ENCODE peak calls at places on chromosomes 13 and 19, in nine cellular contexts. I, U, L, N, E, Z, T, H and Q are unnamed samples.

GRCh38 chr13:74090397-74090796 is 43.8 kb downstream of the KLF12 start:
- DNase-seq in I (peak; percentile 24), U (no peak), L (no peak), N (no peak), E (no peak), Z (no peak), T (no peak), H (no peak), Q (no peak)

GRCh38 chr13:112444001-112444311 is 67.8 kb downstream of the SPACA7 start:
- DNase-seq in I (peak; percentile 20), U (no peak), L (no peak), N (peak; percentile 86), E (no peak), Z (no peak), T (no peak), H (peak; percentile 51), Q (peak; percentile 84)

GRCh38 chr13:52450012-52450792 is at the start of gene VPS36:
- DNase-seq in I (peak; percentile 88), U (peak; percentile 87), L (peak; percentile 97), N (peak; percentile 99), E (peak; percentile 97), Z (peak; percentile 46), T (peak; percentile 96), H (peak; percentile 97), Q (peak; percentile 93)

GRCh38 chr13:99293178-99293577 is 14.0 kb downstream of the GPR183 start:
- DNase-seq in I (no peak), U (no peak), L (no peak), N (no peak), E (no peak), Z (no peak), T (no peak), H (no peak), Q (no peak)

GRCh38 chr19:55273978-55274707 is 5.8 kb downstream of the HSPBP1 start:
- DNase-seq in I (no peak), U (no peak), L (no peak), N (no peak), E (no peak), Z (no peak), T (no peak), H (no peak), Q (peak; percentile 88)

GRCh38 chr19:10122066-10122465 is 2.4 kb upstream of the EIF3G start:
- DNase-seq in I (no peak), U (no peak), L (no peak), N (no peak), E (no peak), Z (peak; percentile 21), T (no peak), H (no peak), Q (no peak)

GRCh38 chr13:110711778-110712070 is 1.8 kb upstream of the ING1 start:
- DNase-seq in I (no peak), U (no peak), L (no peak), N (no peak), E (no peak), Z (no peak), T (no peak), H (no peak), Q (no peak)

GRCh38 chr13:31538067-31539042 is 201.0 kb upstream of the RXFP2 start:
- DNase-seq in I (no peak), U (no peak), L (no peak), N (peak; percentile 59), E (no peak), Z (no peak), T (no peak), H (no peak), Q (peak; percentile 5)

GRCh38 chr13:113169277-113170272 is 11.1 kb downstream of the PROZ start:
- DNase-seq in I (no peak), U (no peak), L (no peak), N (no peak), E (no peak), Z (no peak), T (no peak), H (no peak), Q (no peak)

GRCh38 chr13:42574435-42575311 is 721 bp downstream of the TNFSF11 start:
- DNase-seq in I (peak; percentile 62), U (no peak), L (no peak), N (no peak), E (peak; percentile 23), Z (no peak), T (peak; percentile 60), H (peak; percentile 58), Q (peak; percentile 2)

GRCh38 chr13:94548382-94549240 is 47.3 kb downstream of the TGDS start:
- DNase-seq in I (peak; percentile 39), U (peak; percentile 30), L (peak; percentile 68), N (no peak), E (no peak), Z (no peak), T (peak; percentile 27), H (no peak), Q (peak; percentile 65)

GRCh38 chr13:79307866-79308298 is 98.2 kb downstream of the RBM26 start:
- DNase-seq in I (no peak), U (no peak), L (no peak), N (no peak), E (no peak), Z (no peak), T (no peak), H (peak; percentile 41), Q (no peak)

GRCh38 chr13:32135655-32136054 is 104.1 kb downstream of the FRY start:
- DNase-seq in I (no peak), U (no peak), L (no peak), N (no peak), E (no peak), Z (peak; percentile 67), T (no peak), H (no peak), Q (no peak)

GRCh38 chr19:52527954-52528326 is 472 bp downstream of the ZNF808 start:
- DNase-seq in I (no peak), U (no peak), L (peak; percentile 37), N (no peak), E (no peak), Z (no peak), T (no peak), H (peak; percentile 2), Q (no peak)

GRCh38 chr13:43270043-43270830 is 246.9 kb downstream of the DNAJC15 start:
- DNase-seq in I (no peak), U (no peak), L (no peak), N (no peak), E (no peak), Z (no peak), T (no peak), H (no peak), Q (no peak)

GRCh38 chr13:65555973-65556372 is 1674.2 kb downstream of the PCDH9 start:
- DNase-seq in I (no peak), U (no peak), L (no peak), N (no peak), E (no peak), Z (no peak), T (no peak), H (no peak), Q (peak; percentile 95)

GRCh38 chr19:14516746-14517438 is 1.3 kb downstream of the DNAJB1 start:
- DNase-seq in I (no peak), U (no peak), L (no peak), N (no peak), E (no peak), Z (no peak), T (no peak), H (no peak), Q (no peak)

GRCh38 chr19:5775668-5776309 is 8.8 kb downstream of the PRR22 start:
- DNase-seq in I (no peak), U (no peak), L (no peak), N (no peak), E (no peak), Z (peak; percentile 65), T (no peak), H (no peak), Q (no peak)

GRCh38 chr13:98544105-98544710 is 32.7 kb downstream of the STK24 start:
- DNase-seq in I (no peak), U (no peak), L (no peak), N (no peak), E (no peak), Z (no peak), T (no peak), H (no peak), Q (no peak)

GRCh38 chr19:44313231-44313630 is 8.4 kb upstream of the ZNF235 start:
- DNase-seq in I (no peak), U (no peak), L (no peak), N (no peak), E (no peak), Z (no peak), T (no peak), H (no peak), Q (no peak)

GRCh38 chr13:40456397-40456958 is 210.0 kb downstream of the FOXO1 start:
- DNase-seq in I (no peak), U (no peak), L (no peak), N (no peak), E (no peak), Z (no peak), T (no peak), H (no peak), Q (peak; percentile 10)

GRCh38 chr19:44003461-44004134 is 841 bp downstream of the ZNF230 start:
- DNase-seq in I (no peak), U (no peak), L (no peak), N (no peak), E (peak; percentile 32), Z (no peak), T (no peak), H (peak; percentile 30), Q (peak; percentile 1)

GRCh38 chr13:112725346-112726017 is 35.6 kb downstream of the ATP11A start:
- DNase-seq in I (no peak), U (no peak), L (no peak), N (no peak), E (no peak), Z (no peak), T (no peak), H (peak; percentile 20), Q (peak; percentile 86)